ENCODE peak calls at places on chromosome 19, in five cellular contexts. T, Y, S, P and B are unnamed samples.

GRCh38 chr19:1074512-1075283 is 7.7 kb downstream of the ARHGAP45 start:
- DNase-seq in T (no peak), Y (no peak), S (peak), P (no peak), B (peak)

GRCh38 chr19:2180881-2181617 is 17.3 kb downstream of the DOT1L start:
- DNase-seq in T (no peak), Y (no peak), S (no peak), P (no peak), B (no peak)

GRCh38 chr19:23384166-23384565 is 11.1 kb downstream of the ZNF91 start:
- DNase-seq in T (no peak), Y (no peak), S (no peak), P (no peak), B (no peak)

GRCh38 chr19:45976180-45976579 is 2.5 kb upstream of the NOVA2 start:
- DNase-seq in T (no peak), Y (no peak), S (peak), P (no peak), B (no peak)

GRCh38 chr19:35011091-35011689 is 11.1 kb downstream of the GRAMD1A start:
- DNase-seq in T (no peak), Y (no peak), S (no peak), P (no peak), B (no peak)

GRCh38 chr19:46489445-46490272 is 6.0 kb downstream of the PNMA8B start:
- DNase-seq in T (no peak), Y (peak), S (peak), P (no peak), B (no peak)

GRCh38 chr19:11708457-11708856 is 30.3 kb downstream of the ZNF823 start:
- DNase-seq in T (no peak), Y (no peak), S (no peak), P (no peak), B (no peak)

GRCh38 chr19:2149980-2150793 is 1.2 kb downstream of the AP3D1 start:
- DNase-seq in T (no peak), Y (no peak), S (peak), P (no peak), B (no peak)

GRCh38 chr19:42185281-42185680 is 32.2 kb downstream of the DEDD2 start:
- DNase-seq in T (no peak), Y (no peak), S (no peak), P (no peak), B (no peak)

GRCh38 chr19:35555301-35556005 is 8.0 kb downstream of the ATP4A start:
- DNase-seq in T (no peak), Y (peak), S (peak), P (peak), B (no peak)

GRCh38 chr19:55901369-55902079 is 30.6 kb downstream of the NLRP13 start:
- DNase-seq in T (no peak), Y (no peak), S (no peak), P (no peak), B (no peak)

GRCh38 chr19:13164370-13165090 is 14.3 kb downstream of the IER2 start:
- DNase-seq in T (no peak), Y (peak), S (peak), P (no peak), B (peak)

GRCh38 chr19:6551607-6552450 is 21.0 kb downstream of the TNFSF9 start:
- DNase-seq in T (no peak), Y (peak), S (peak), P (no peak), B (no peak)

GRCh38 chr19:43498233-43498830 is 6.2 kb downstream of the PHLDB3 start:
- DNase-seq in T (no peak), Y (no peak), S (no peak), P (no peak), B (no peak)

GRCh38 chr19:46840157-46840942 is 10.3 kb downstream of the AP2S1 start:
- DNase-seq in T (no peak), Y (peak), S (peak), P (no peak), B (peak)

GRCh38 chr19:277581-278165 is 13.5 kb downstream of the PLPP2 start:
- DNase-seq in T (no peak), Y (peak), S (no peak), P (no peak), B (no peak)

GRCh38 chr19:35559281-35559659 is 4.2 kb downstream of the ATP4A start:
- DNase-seq in T (peak), Y (no peak), S (no peak), P (no peak), B (no peak)

GRCh38 chr19:11435833-11436313 is 438 bp downstream of the PRKCSH start:
- DNase-seq in T (no peak), Y (no peak), S (peak), P (no peak), B (peak)

GRCh38 chr19:18470153-18470552 is 32.2 kb upstream of the ISYNA1 start:
- DNase-seq in T (no peak), Y (peak), S (peak), P (no peak), B (peak)

GRCh38 chr19:46537136-46538097 is 41.8 kb upstream of the PNMA8B start:
- DNase-seq in T (no peak), Y (peak), S (peak), P (no peak), B (no peak)

GRCh38 chr19:5789201-5789795 is 1.7 kb downstream of the DUS3L start:
- DNase-seq in T (no peak), Y (no peak), S (no peak), P (no peak), B (no peak)

GRCh38 chr19:42279902-42280760 is 11.1 kb downstream of the CIC start:
- DNase-seq in T (peak), Y (peak), S (peak), P (peak), B (peak)

GRCh38 chr19:38073806-38074685 is 150.0 kb downstream of the DPF1 start:
- DNase-seq in T (no peak), Y (peak), S (no peak), P (no peak), B (peak)

GRCh38 chr19:2847507-2847906 is 6.2 kb downstream of the ZNF555 start:
- DNase-seq in T (no peak), Y (no peak), S (no peak), P (no peak), B (no peak)

GRCh38 chr19:38538793-38539528 is 78.8 kb downstream of the MAP4K1 start:
- DNase-seq in T (no peak), Y (no peak), S (no peak), P (no peak), B (no peak)

GRCh38 chr19:52191951-52192350 is 2.1 kb downstream of the PPP2R1A start:
- DNase-seq in T (no peak), Y (no peak), S (no peak), P (no peak), B (no peak)
- TF ChIP-seq JUND in T (no peak), Y (no peak), S (no peak), P (no peak), B (no peak)

GRCh38 chr19:8334458-8335342 is 8.4 kb downstream of the KANK3 start:
- DNase-seq in T (no peak), Y (peak), S (peak), P (peak), B (peak)
- TF ChIP-seq JUND in T (no peak), Y (no peak), S (no peak), P (no peak), B (no peak)

DNA sequence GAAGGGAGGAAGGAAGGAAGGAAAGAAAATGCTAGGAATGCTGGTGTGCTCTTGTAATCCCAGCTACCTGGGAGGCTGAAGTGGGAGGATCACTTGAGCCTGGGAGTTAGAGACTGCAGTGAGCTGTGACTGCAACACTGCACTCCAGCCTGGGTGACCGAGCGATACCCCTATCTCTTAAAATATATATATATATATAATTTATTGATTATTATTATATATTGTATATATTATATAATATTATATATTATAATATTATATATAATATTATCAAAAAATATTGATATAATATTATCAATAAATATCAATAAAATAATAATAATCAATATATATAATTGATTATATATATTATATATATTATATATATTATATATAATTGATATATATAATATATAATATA is 8.6 kb upstream of the ADGRL1 start:
- DNase-seq in T (no peak), Y (no peak), S (no peak), P (no peak), B (no peak)
- TF ChIP-seq JUND in T (no peak), Y (no peak), S (no peak), P (no peak), B (no peak)

DNA sequence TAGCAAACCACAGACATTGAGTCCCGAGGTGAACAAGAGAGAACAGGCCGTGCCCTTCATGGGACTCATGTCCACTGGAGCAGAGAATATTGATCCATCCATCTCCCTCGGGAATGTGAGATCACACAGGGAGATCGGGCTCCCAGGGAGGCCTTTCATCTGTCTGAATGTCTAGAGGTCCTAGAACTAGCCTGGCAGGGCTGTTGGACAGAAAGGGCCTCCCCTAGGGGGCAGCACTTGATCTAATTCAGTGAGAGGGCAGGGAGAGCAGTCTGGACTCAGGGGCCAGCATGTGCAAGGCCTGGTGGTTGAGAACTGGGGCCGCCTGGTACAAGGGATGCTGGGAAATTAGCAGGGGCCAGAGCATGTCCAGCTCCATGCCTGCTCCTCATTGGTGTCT is 4.3 kb downstream of the RUVBL2 start:
- DNase-seq in T (no peak), Y (peak), S (peak), P (peak), B (no peak)
- TF ChIP-seq JUND in T (no peak), Y (no peak), S (no peak), P (no peak), B (no peak)

GRCh38 chr19:53981408-53981998 is 9.9 kb upstream of the CACNG6 start:
- DNase-seq in T (no peak), Y (peak), S (no peak), P (no peak), B (no peak)

GRCh38 chr19:53982611-53983010 is 8.8 kb upstream of the CACNG6 start:
- DNase-seq in T (no peak), Y (peak), S (no peak), P (no peak), B (peak)

GRCh38 chr19:53982056-53982455 is 9.4 kb upstream of the CACNG6 start:
- DNase-seq in T (no peak), Y (peak), S (no peak), P (no peak), B (peak)

GRCh38 chr19:53978975-53979801 is 12.2 kb upstream of the CACNG6 start:
- DNase-seq in T (no peak), Y (no peak), S (no peak), P (no peak), B (no peak)

GRCh38 chr19:53980553-53981407 is 10.7 kb upstream of the CACNG6 start:
- DNase-seq in T (no peak), Y (peak), S (peak), P (peak), B (peak)
- TF ChIP-seq JUND in T (no peak), Y (no peak), S (peak), P (no peak), B (no peak)

GRCh38 chr19:39995794-39996193 is 1.1 kb upstream of the ZNF546 start:
- DNase-seq in T (no peak), Y (no peak), S (no peak), P (no peak), B (no peak)

GRCh38 chr19:39996811-39997594 is at the start of gene ZNF546:
- DNase-seq in T (peak), Y (peak), S (peak), P (peak), B (peak)

GRCh38 chr19:39996218-39996810 is 546 bp upstream of the ZNF546 start:
- DNase-seq in T (peak), Y (no peak), S (peak), P (peak), B (peak)

GRCh38 chr19:39998511-39998910 is 1.7 kb downstream of the ZNF546 start:
- DNase-seq in T (no peak), Y (no peak), S (no peak), P (no peak), B (no peak)

GRCh38 chr19:39997595-39998216 is 846 bp downstream of the ZNF546 start:
- DNase-seq in T (no peak), Y (no peak), S (no peak), P (no peak), B (no peak)
- TF ChIP-seq JUND in T (no peak), Y (no peak), S (no peak), P (no peak), B (no peak)

GRCh38 chr19:19487077-19488040 is 28.0 kb downstream of the TSSK6 start:
- DNase-seq in T (no peak), Y (no peak), S (no peak), P (no peak), B (no peak)
- TF ChIP-seq JUND in T (no peak), Y (no peak), S (no peak), P (no peak), B (no peak)

GRCh38 chr19:48992571-48993174 is 436 bp downstream of the GYS1 start:
- DNase-seq in T (no peak), Y (peak), S (no peak), P (no peak), B (no peak)
- TF ChIP-seq JUND in T (no peak), Y (no peak), S (no peak), P (no peak), B (no peak)

GRCh38 chr19:21566073-21566472 is 60.7 kb downstream of the ZNF429 start:
- DNase-seq in T (no peak), Y (no peak), S (no peak), P (no peak), B (no peak)
- TF ChIP-seq JUND in T (no peak), Y (no peak), S (no peak), P (no peak), B (no peak)